ENCODE peak calls at places on chromosomes 1 and 21, in seven cellular contexts. H is neural progenitor cell, C is lower lobe of right lung, Q is MM.1S, M is AG09309, L is AG10803, Y is heart right ventricle. B is an unnamed sample.

GRCh38 chr1:153682730-153683129 is 4.2 kb downstream of the NPR1 start:
- DNase-seq in C (peak), L (no peak), H (no peak), Y (no peak), Q (no peak), M (no peak), B (no peak)

GRCh38 chr1:39238476-39238875 is 34.0 kb downstream of the MACF1 start:
- DNase-seq in H (no peak), L (peak), C (no peak), Q (no peak), M (peak), Y (no peak), B (peak)

GRCh38 chr1:230073371-230074035 is 6.5 kb downstream of the GALNT2 start:
- DNase-seq in M (no peak), Q (no peak), Y (no peak), H (no peak), C (no peak), L (peak), B (peak)

GRCh38 chr1:110612060-110612745 is 6.0 kb upstream of the KCNA2 start:
- DNase-seq in C (no peak), Q (no peak), L (no peak), H (no peak), M (no peak), Y (no peak), B (no peak)

GRCh38 chr21:16454371-16454770 is 724.6 kb downstream of the USP25 start:
- DNase-seq in L (peak), H (no peak), M (no peak), C (no peak), Y (no peak), Q (peak), B (no peak)

GRCh38 chr21:27674037-27674436 is 707.1 kb upstream of the ADAMTS5 start:
- DNase-seq in Y (no peak), M (peak), L (peak), C (no peak), Q (no peak), H (no peak), B (peak)

GRCh38 chr1:201774224-201774982 is 54.6 kb upstream of the IPO9 start:
- DNase-seq in Q (no peak), M (no peak), H (no peak), C (no peak), Y (no peak), L (peak), B (no peak)

GRCh38 chr21:46099476-46099875 is 1.6 kb downstream of the COL6A2 start:
- DNase-seq in H (peak), C (peak), Q (no peak), L (peak), M (no peak), Y (peak), B (no peak)

GRCh38 chr21:17514124-17514481 is 1.3 kb downstream of the CXADR start:
- DNase-seq in Q (no peak), M (no peak), C (no peak), L (no peak), H (peak), Y (no peak), B (no peak)

GRCh38 chr1:3819626-3820245 is 23.4 kb upstream of the LRRC47 start:
- DNase-seq in C (peak), H (no peak), L (no peak), Y (no peak), M (no peak), Q (no peak), B (no peak)

GRCh38 chr21:46237474-46237873 is 8.9 kb upstream of the LSS start:
- DNase-seq in Y (no peak), H (no peak), C (no peak), M (no peak), L (no peak), Q (no peak), B (no peak)

GRCh38 chr1:112729909-112730308 is 14.8 kb upstream of the PPM1J start:
- DNase-seq in Y (no peak), Q (no peak), M (no peak), H (no peak), L (no peak), C (no peak), B (no peak)

GRCh38 chr1:144551543-144552424 is 40.9 kb upstream of the PPIAL4F start:
- DNase-seq in H (peak), L (peak), Q (peak), C (peak), Y (peak), M (peak), B (peak)

GRCh38 chr1:84936116-84936810 is 43.3 kb upstream of the LPAR3 start:
- DNase-seq in C (no peak), Q (peak), M (peak), H (peak), L (peak), Y (no peak), B (no peak)

GRCh38 chr21:43994085-43994484 is 18.0 kb upstream of the TRAPPC10 start:
- DNase-seq in Q (no peak), H (no peak), L (no peak), Y (no peak), C (peak), M (no peak), B (no peak)

GRCh38 chr1:22638476-22639234 is 2.2 kb downstream of the C1QA start:
- DNase-seq in H (no peak), Y (no peak), Q (no peak), L (no peak), M (no peak), C (no peak), B (no peak)

GRCh38 chr1:231638647-231639046 is 12.1 kb downstream of the DISC1 start:
- DNase-seq in M (no peak), C (no peak), L (no peak), H (no peak), Q (no peak), Y (no peak), B (no peak)

GRCh38 chr1:69671363-69672010 is 103.8 kb downstream of the LRRC7 start:
- DNase-seq in Y (no peak), L (peak), Q (no peak), C (no peak), H (no peak), M (no peak), B (no peak)

GRCh38 chr1:19033926-19034680 is 77.6 kb upstream of the IFFO2 start:
- DNase-seq in Y (no peak), H (no peak), Q (no peak), M (no peak), L (peak), C (peak), B (no peak)

GRCh38 chr1:177902151-177902765 is 67.6 kb downstream of the SEC16B start:
- DNase-seq in C (no peak), Y (no peak), H (peak), Q (no peak), M (no peak), L (no peak), B (no peak)

GRCh38 chr21:21188513-21189188 is 190.4 kb downstream of the NCAM2 start:
- DNase-seq in C (no peak), M (no peak), Y (no peak), H (no peak), L (no peak), Q (no peak), B (peak)

GRCh38 chr1:196160066-196160795 is 448.0 kb downstream of the KCNT2 start:
- DNase-seq in H (no peak), L (peak), Q (no peak), C (no peak), M (peak), Y (no peak), B (peak)

GRCh38 chr1:212606042-212606733 is 2.4 kb upstream of the ATF3 start:
- DNase-seq in M (no peak), Y (no peak), C (no peak), H (peak), L (no peak), Q (no peak), B (no peak)

GRCh38 chr1:180548686-180549326 is 10.0 kb upstream of the OVAAL start:
- DNase-seq in M (no peak), C (no peak), H (peak), L (no peak), Q (no peak), Y (no peak), B (no peak)

GRCh38 chr1:51819810-51820209 is 58.7 kb downstream of the NRDC start:
- DNase-seq in Q (no peak), C (no peak), Y (no peak), L (peak), M (no peak), H (no peak), B (no peak)

GRCh38 chr1:93708734-93709481 is 27.3 kb upstream of the BCAR3 start:
- DNase-seq in L (no peak), Q (no peak), C (no peak), Y (peak), H (no peak), M (no peak), B (no peak)

GRCh38 chr1:169462385-169462784 is 23.4 kb downstream of the SLC19A2 start:
- DNase-seq in H (no peak), C (no peak), M (no peak), L (no peak), Q (no peak), Y (no peak), B (no peak)
- H3K4me3 ChIP-seq in H (no peak), C (no peak), M (no peak), L (no peak), Q (no peak), Y (no peak), B (no peak)

GRCh38 chr1:156153362-156153761 is at the start of gene SEMA4A:
- DNase-seq in L (no peak), C (peak), Q (no peak), M (no peak), Y (no peak), H (no peak), B (no peak)

GRCh38 chr1:156154317-156154749 is 948 bp downstream of the SEMA4A start:
- DNase-seq in L (no peak), H (no peak), M (no peak), Q (peak), Y (peak), C (peak), B (no peak)

GRCh38 chr1:156157974-156158373 is 4.6 kb downstream of the SEMA4A start:
- DNase-seq in H (no peak), C (no peak), L (no peak), Y (no peak), Q (no peak), M (no peak), B (no peak)

GRCh38 chr1:156157506-156157905 is 4.1 kb downstream of the SEMA4A start:
- DNase-seq in C (no peak), Q (peak), L (no peak), M (no peak), H (no peak), Y (no peak), B (no peak)

GRCh38 chr1:156155760-156156495 is 2.5 kb downstream of the SEMA4A start:
- DNase-seq in Q (peak), M (no peak), Y (no peak), L (no peak), H (no peak), C (no peak), B (no peak)
- H3K4me3 ChIP-seq in Q (peak), M (no peak), Y (no peak), L (no peak), H (no peak), C (peak), B (no peak)

DNA sequence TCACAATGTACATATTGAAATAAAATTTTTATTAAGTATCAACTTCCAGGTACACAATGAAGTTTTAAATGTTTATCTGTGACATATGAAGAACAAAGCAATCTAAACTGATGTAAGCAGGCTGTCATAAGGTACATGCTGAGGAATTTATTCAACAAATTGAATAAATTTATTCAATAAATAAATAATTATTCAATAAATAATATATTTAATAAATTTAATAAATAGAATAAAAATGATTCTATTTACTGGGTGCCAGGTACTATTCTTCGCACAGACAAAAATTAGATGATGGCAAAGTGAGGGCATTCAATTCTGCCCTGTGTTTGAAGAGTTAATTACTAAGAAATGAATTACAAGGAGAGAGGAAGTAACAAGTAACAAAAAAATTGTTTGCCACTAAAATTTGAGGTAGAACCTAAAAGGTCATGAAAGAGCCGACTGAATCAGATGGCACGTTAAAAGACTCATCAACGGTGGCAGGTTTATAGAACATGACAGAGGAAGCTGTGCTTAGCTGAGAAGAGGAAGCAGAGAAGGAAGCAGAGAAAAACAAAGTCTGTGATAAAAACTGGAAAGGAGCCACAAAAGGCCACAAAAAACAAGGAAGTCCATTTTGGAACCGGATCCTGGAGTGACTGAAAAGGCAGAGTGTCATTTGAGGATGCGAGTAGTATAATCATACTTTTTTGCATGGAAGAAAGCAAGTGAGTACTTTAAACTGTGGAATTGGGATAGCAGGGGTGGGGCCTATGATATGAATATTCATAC is 2.2 kb upstream of the USP24 start:
- DNase-seq in C (no peak), Q (no peak), L (no peak), M (no peak), H (no peak), Y (no peak), B (no peak)
- H3K4me3 ChIP-seq in C (no peak), Q (no peak), L (no peak), M (no peak), H (no peak), Y (no peak), B (no peak)

DNA sequence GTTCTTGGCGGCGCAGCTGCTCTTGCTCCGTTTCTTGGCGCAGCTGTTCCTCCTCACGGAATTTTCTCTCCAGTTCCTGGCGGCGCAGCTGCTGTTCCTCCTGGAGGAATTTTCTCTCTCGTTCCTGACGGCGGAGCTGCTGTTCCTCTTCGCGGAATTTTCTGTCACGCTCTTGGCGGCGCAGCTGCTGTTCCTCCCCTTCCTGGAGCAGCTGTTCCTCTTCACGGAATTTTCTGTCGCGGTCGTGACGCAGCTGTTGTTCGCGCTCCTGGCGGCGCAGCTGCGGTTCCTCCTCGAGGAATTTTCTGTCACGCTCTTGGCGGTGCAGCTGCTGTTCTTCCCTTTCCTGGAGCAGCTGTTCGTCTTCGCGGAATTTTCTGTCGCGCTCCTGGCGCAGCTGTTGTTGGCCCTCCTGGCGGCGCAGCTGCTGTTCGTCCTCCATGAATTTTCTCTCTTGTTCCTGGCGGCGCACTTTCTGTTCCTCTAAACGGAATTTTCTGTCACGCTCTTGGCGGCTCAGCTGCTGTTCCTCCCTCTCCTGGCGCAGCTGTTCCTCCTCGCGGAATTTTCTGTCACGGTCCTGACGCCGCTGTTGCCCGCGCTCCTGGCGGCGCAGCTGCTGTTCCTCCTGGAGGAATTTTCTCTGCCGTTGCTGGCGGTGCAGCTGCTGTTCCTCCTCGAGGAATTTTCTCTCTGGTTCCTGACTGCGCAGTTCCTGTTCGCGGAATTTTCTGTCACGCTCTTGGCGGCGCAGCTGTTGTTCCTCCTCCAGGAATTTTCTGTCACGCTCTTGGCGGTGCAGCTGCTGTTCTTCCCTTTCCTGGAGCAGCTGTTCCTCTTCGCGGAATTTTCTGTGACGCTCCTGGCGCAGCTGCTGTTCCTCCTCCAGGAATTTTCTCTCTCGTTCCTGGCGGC is 7.0 kb downstream of the TCHH start:
- DNase-seq in Q (no peak), M (peak), C (no peak), H (peak), L (peak), Y (peak), B (no peak)
- H3K4me3 ChIP-seq in Q (no peak), M (peak), C (peak), H (no peak), L (peak), Y (peak), B (peak)

GRCh38 chr1:184504012-184504694 is 117.3 kb downstream of the C1orf21 start:
- DNase-seq in M (no peak), Q (no peak), Y (no peak), L (no peak), H (peak), C (no peak), B (no peak)
- H3K4me3 ChIP-seq in M (no peak), Q (no peak), Y (peak), L (no peak), H (no peak), C (no peak), B (no peak)

GRCh38 chr1:41526956-41527561 is 42.6 kb upstream of the EDN2 start:
- DNase-seq in Q (no peak), H (no peak), L (no peak), Y (no peak), M (no peak), C (no peak), B (no peak)
- H3K4me3 ChIP-seq in Q (no peak), H (no peak), L (no peak), Y (no peak), M (no peak), C (no peak), B (no peak)

B was measured in skeletal muscle cell.